ENCODE peak calls at places on chromosomes 1 and 21, in eight cellular contexts. A is effector memory CD8-positive, alpha-beta T cell; B is foreskin melanocyte; U is activated T-cell treated with anti-CD3 and anti-CD28 coated beads, Interleukin-2, amount 50 U/mL, for 72 hours; L is NCI-H1092 treated with DMSO at 0.1 percent for 48 hours; K is HAP-1; J is activated naive CD4-positive, alpha-beta T cell treated with anti-CD3 and anti-CD28 coated beads, Interleukin-2, amount 10 ng/mL, durations not matched to agents 7 days and 5 days; H is KBM-7. T is an unnamed sample.

GRCh38 chr1:160070243-160071163 is 543 bp upstream of the KCNJ10 start:
- DNase-seq in A (peak), B (peak), U (peak), L (peak), K (peak), J (peak), H (peak), T (peak)

GRCh38 chr1:119828266-119828665 is 17.0 kb upstream of the REG4 start:
- DNase-seq in A (no peak), B (no peak), U (no peak), L (no peak), K (no peak), J (no peak), H (no peak), T (no peak)

GRCh38 chr1:192633533-192634258 is 2.3 kb upstream of the RGS13 start:
- DNase-seq in A (no peak), B (no peak), U (no peak), L (no peak), K (no peak), J (no peak), H (no peak), T (no peak)

GRCh38 chr1:98870959-98871903 is 133.4 kb downstream of the PLPPR5 start:
- DNase-seq in A (peak), B (no peak), U (peak), L (no peak), K (no peak), J (peak), H (peak), T (peak)

GRCh38 chr1:202760589-202760988 is 47.6 kb downstream of the KDM5B start:
- DNase-seq in A (no peak), B (no peak), U (no peak), L (no peak), K (no peak), J (no peak), H (no peak), T (no peak)

GRCh38 chr1:215583185-215583692 is 16.1 kb downstream of the KCTD3 start:
- DNase-seq in A (no peak), B (no peak), U (no peak), L (no peak), K (no peak), J (no peak), H (no peak), T (no peak)

GRCh38 chr21:38824124-38824822 is 18.5 kb downstream of the ETS2 start:
- DNase-seq in A (no peak), B (no peak), U (no peak), L (no peak), K (no peak), J (no peak), H (no peak), T (no peak)

GRCh38 chr1:168365719-168366474 is 85.2 kb downstream of the TBX19 start:
- DNase-seq in A (no peak), B (no peak), U (no peak), L (no peak), K (no peak), J (no peak), H (peak), T (no peak)

GRCh38 chr1:60573726-60574409 is 500.3 kb upstream of the C1orf87 start:
- DNase-seq in A (no peak), B (no peak), U (no peak), L (no peak), K (no peak), J (no peak), H (no peak), T (no peak)

GRCh38 chr1:244599937-244600350 is 53.0 kb upstream of the DESI2 start:
- DNase-seq in A (no peak), B (peak), U (peak), L (no peak), K (no peak), J (peak), H (no peak), T (no peak)

GRCh38 chr1:78691995-78692747 is 42.5 kb downstream of the IFI44 start:
- DNase-seq in A (no peak), B (no peak), U (no peak), L (no peak), K (no peak), J (no peak), H (no peak), T (no peak)

GRCh38 chr1:87155180-87155579 is 173.5 kb upstream of the LMO4 start:
- DNase-seq in A (no peak), B (peak), U (no peak), L (no peak), K (peak), J (no peak), H (no peak), T (no peak)

GRCh38 chr1:202074985-202075773 is 47.5 kb upstream of the GPR37L1 start:
- DNase-seq in A (no peak), B (no peak), U (no peak), L (no peak), K (no peak), J (no peak), H (no peak), T (no peak)

GRCh38 chr1:115166531-115167091 is 77.3 kb upstream of the TSPAN2 start:
- DNase-seq in A (no peak), B (no peak), U (no peak), L (no peak), K (no peak), J (no peak), H (no peak), T (no peak)

GRCh38 chr1:230498704-230499103 is 72.6 kb upstream of the PGBD5 start:
- DNase-seq in A (no peak), B (no peak), U (no peak), L (peak), K (no peak), J (no peak), H (no peak), T (no peak)

T was measured in naive B cell.